ENCODE peak calls at places on chromosomes 12 and 14, in five cellular contexts. U is A549, W is H1, V is K562, M is HepG2. Q is an unnamed sample.

GRCh38 chr12:46212108-46212982 is 56.5 kb downstream of the SLC38A1 start:
- DNase-seq in U (no peak), W (no peak), V (no peak), M (no peak), Q (no peak)

GRCh38 chr12:131607658-131608447 is 103.0 kb upstream of the SFSWAP start:
- DNase-seq in U (no peak), W (no peak), V (no peak), M (no peak), Q (no peak)

GRCh38 chr12:10354502-10354901 is 35.3 kb downstream of the KLRK1 start:
- DNase-seq in U (no peak), W (no peak), V (no peak), M (peak; percentile 19), Q (no peak)

GRCh38 chr12:100254876-100255275 is 12.0 kb downstream of the DEPDC4 start:
- DNase-seq in U (no peak), W (no peak), V (no peak), M (no peak), Q (no peak)

GRCh38 chr12:119241049-119241448 is 62.3 kb downstream of the HSPB8 start:
- DNase-seq in U (no peak), W (no peak), V (no peak), M (no peak), Q (no peak)

GRCh38 chr14:69644814-69645213 is 33.4 kb downstream of the SUSD6 start:
- DNase-seq in U (no peak), W (no peak), V (no peak), M (no peak), Q (no peak)

GRCh38 chr12:52036587-52037171 is 14.6 kb upstream of the NR4A1 start:
- DNase-seq in U (peak; percentile 83), W (peak; percentile 78), V (peak; percentile 82), M (no peak), Q (peak; percentile 66)

GRCh38 chr14:79576434-79576833 is 634.9 kb downstream of the DIO2 start:
- DNase-seq in U (no peak), W (no peak), V (no peak), M (no peak), Q (no peak)

GRCh38 chr12:68479832-68480291 is 130.8 kb upstream of the RAP1B start:
- DNase-seq in U (peak; percentile 38), W (no peak), V (no peak), M (no peak), Q (peak; percentile 8)

GRCh38 chr12:19844224-19844623 is 404.9 kb downstream of the AEBP2 start:
- DNase-seq in U (no peak), W (no peak), V (no peak), M (no peak), Q (no peak)

GRCh38 chr12:48000878-48001321 is 3.4 kb downstream of the COL2A1 start:
- DNase-seq in U (peak; percentile 48), W (no peak), V (no peak), M (no peak), Q (peak; percentile 44)

GRCh38 chr12:14691560-14691959 is 4.8 kb downstream of the GUCY2C start:
- DNase-seq in U (no peak), W (no peak), V (no peak), M (no peak), Q (no peak)

GRCh38 chr12:47990351-47991105 is 13.7 kb downstream of the COL2A1 start:
- DNase-seq in U (no peak), W (no peak), V (no peak), M (no peak), Q (no peak)

GRCh38 chr12:115640929-115641328 is 636.6 kb downstream of the MED13L start:
- DNase-seq in U (no peak), W (no peak), V (no peak), M (no peak), Q (no peak)

GRCh38 chr12:43288666-43289065 is 263.3 kb downstream of the ADAMTS20 start:
- DNase-seq in U (no peak), W (no peak), V (no peak), M (no peak), Q (peak; percentile 55)

GRCh38 chr12:69585189-69586062 is at the start of gene CCT2:
- DNase-seq in U (peak; percentile 96), W (peak; percentile 96), V (peak; percentile 95), M (peak; percentile 90), Q (peak; percentile 97)

GRCh38 chr12:50924439-50925341 is 27.7 kb upstream of the HIGD1C start:
- DNase-seq in U (peak; percentile 29), W (peak; percentile 63), V (peak; percentile 85), M (peak; percentile 89), Q (peak; percentile 94)

GRCh38 chr12:32671930-32672785 is 6.9 kb upstream of the DNM1L start:
- DNase-seq in U (peak; percentile 73), W (no peak), V (peak; percentile 43), M (peak; percentile 51), Q (peak; percentile 85)

DNA sequence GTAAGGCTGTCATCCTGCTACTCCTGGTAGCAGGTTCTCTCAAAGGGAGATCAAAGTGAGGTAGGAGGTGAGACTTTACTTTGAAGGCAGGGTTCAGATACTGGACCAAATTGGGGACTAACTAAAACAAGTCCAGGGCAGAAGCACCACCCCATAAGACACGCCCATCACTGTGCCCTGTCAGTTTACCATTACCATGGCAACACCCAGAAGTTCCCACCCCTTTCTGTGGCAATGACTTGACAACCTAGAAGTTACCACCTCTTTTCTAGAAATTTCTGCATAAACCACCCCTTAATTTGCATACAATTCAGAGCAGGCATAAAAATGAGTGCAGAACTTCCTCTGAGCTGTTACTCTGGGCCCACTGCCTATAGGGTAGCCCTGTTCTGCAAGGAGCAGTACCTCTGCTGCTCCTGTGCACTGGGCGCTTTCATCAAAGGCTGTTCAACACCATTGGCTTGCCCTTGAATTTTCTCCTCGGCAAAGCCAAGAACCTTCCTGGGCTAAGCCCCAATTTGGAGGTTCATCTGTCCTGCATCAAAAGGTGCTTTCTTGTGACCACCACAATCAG is 64.8 kb upstream of the MAX start:
- DNase-seq in U (peak; percentile 44), W (no peak), V (no peak), M (no peak), Q (no peak)
- TF ChIP-seq POLR2A in U (no peak), W (no peak), V (no peak), M (no peak), Q (no peak)

GRCh38 chr14:23548351-23549318 is 2.9 kb downstream of the ZFHX2 start:
- DNase-seq in U (no peak), W (no peak), V (no peak), M (no peak), Q (no peak)

GRCh38 chr14:23547924-23548323 is 3.6 kb downstream of the ZFHX2 start:
- DNase-seq in U (no peak), W (no peak), V (no peak), M (no peak), Q (no peak)

GRCh38 chr14:23550131-23550826 is 1.3 kb downstream of the ZFHX2 start:
- DNase-seq in U (no peak), W (no peak), V (no peak), M (no peak), Q (no peak)

GRCh38 chr14:23551266-23552028 is at the start of gene ZFHX2:
- DNase-seq in U (peak; percentile 66), W (peak; percentile 92), V (peak; percentile 70), M (peak; percentile 92), Q (peak; percentile 70)

GRCh38 chr14:23550827-23551265 is 719 bp downstream of the ZFHX2 start:
- DNase-seq in U (no peak), W (peak; percentile 80), V (peak; percentile 69), M (no peak), Q (no peak)
- TF ChIP-seq JUN in U (no peak), W (no peak), V (no peak), M (no peak), Q (no peak)

DNA sequence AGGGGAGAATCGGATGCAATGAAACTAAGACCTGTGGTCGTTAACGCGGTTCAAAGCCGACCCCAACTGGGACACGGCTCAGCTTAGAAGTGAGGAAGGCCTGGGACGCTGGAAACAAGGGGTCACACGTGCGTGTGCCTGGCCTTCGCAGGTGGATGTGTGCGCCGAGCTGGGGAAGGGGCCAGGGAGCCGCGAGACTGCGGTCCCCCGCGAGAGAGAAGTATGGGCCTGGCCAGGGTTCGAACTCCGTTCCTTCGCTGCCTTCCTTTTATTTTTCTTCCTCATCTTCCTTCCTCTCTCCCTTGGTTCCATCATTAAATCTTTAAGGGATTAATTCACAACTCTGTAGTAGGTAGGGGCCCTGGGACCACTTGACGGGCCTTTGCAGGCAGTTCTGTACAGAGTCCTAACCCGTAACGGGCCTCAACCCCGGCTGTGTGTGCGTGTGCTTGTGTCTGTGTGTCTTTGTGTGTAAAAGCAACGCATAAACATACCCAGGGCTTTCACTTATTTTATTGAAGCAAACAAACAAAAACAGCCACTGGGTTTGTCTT is 3.6 kb downstream of the TTC6 start:
- DNase-seq in U (no peak), W (no peak), V (no peak), M (no peak), Q (no peak)
- TF ChIP-seq MAX in U (no peak), W (peak; percentile 42), V (no peak), M (no peak), Q (no peak)

GRCh38 chr14:35403085-35403396 is 1.5 kb downstream of the NFKBIA start:
- DNase-seq in U (no peak), W (no peak), V (no peak), M (no peak), Q (peak; percentile 31)

GRCh38 chr14:35401422-35401729 is 3.2 kb downstream of the NFKBIA start:
- DNase-seq in U (no peak), W (no peak), V (no peak), M (no peak), Q (no peak)

GRCh38 chr14:35403397-35404245 is 928 bp downstream of the NFKBIA start:
- DNase-seq in U (peak; percentile 93), W (peak; percentile 78), V (peak; percentile 88), M (peak; percentile 98), Q (peak; percentile 93)

GRCh38 chr14:35401853-35402252 is 2.7 kb downstream of the NFKBIA start:
- DNase-seq in U (no peak), W (no peak), V (no peak), M (no peak), Q (peak; percentile 71)

DNA sequence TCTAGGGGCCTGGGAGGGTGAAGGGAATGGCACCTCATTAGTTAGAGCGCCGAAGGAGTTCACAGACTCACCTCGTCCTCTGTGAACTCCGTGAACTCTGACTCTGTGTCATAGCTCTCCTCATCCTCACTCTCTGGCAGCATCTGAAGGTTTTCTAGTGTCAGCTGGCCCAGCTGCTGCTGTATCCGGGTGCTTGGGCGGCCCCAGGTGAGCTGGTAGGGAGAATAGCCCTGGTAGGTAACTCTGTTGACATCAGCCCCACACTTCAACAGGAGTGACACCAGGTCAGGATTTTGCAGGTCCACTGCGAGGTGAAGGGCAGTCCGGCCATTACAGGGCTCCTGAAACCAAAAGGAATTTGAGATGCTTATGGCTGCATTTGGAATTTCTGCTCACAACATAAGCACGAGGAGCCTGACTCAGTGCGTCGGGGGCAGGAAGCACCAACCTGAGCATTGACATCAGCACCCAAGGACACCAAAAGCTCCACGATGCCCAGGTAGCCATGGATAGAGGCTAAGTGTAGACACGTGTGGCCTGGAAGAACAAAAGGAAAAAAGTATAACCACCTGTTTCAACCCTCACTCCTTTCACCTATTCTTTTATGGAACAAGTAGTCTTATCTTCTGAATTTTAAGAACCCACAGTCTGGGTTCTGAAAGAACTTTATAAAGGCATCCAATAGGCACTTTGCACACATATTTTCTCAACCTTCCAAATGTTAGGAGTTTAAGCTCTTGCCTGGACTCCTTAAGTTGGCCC is 2.0 kb downstream of the NFKBIA start:
- DNase-seq in U (no peak), W (no peak), V (no peak), M (no peak), Q (peak; percentile 38)
- TF ChIP-seq POLR2A in U (no peak), W (no peak), V (no peak), M (no peak), Q (peak; percentile 29)